ENCODE peak calls at places on chromosomes 4 and X, in ten cellular contexts. One of them, this sample, is unnamed.

GRCh38 chr4:7393491-7394183 is 41.1 kb downstream of the PSAPL1 start:
- DNase-seq in NCI-H1930: no peak
- DNase-seq in KBM-7: no peak
- DNase-seq in fibroblast of the aortic adventitia: no peak
- DNase-seq in GM03348: no peak
- DNase-seq in AG09319: no peak
- DNase-seq in activated CD4-positive, CD25-positive, alpha-beta regulatory T cell treated with anti-CD3 and anti-CD28 coated beads, Interleukin-2, amount 50 U/mL, for 72 hours: no peak
- DNase-seq in choroid plexus epithelial cell: no peak
- DNase-seq in stimulated activated CD8-positive, alpha-beta memory T cell treated with anti-CD3 and anti-CD28 coated beads, Interleukin-2, amount 100 ng/mL, for 1 hour: no peak
- DNase-seq in HTR-8/SVneo: no peak
- DNase-seq in this sample: no peak

GRCh38 chr4:76764251-76764650 is 133.7 kb downstream of the SOWAHB start:
- DNase-seq in NCI-H1930: no peak
- DNase-seq in KBM-7: no peak
- DNase-seq in fibroblast of the aortic adventitia: peak
- DNase-seq in GM03348: peak
- DNase-seq in AG09319: no peak
- DNase-seq in activated CD4-positive, CD25-positive, alpha-beta regulatory T cell treated with anti-CD3 and anti-CD28 coated beads, Interleukin-2, amount 50 U/mL, for 72 hours: no peak
- DNase-seq in choroid plexus epithelial cell: peak
- DNase-seq in stimulated activated CD8-positive, alpha-beta memory T cell treated with anti-CD3 and anti-CD28 coated beads, Interleukin-2, amount 100 ng/mL, for 1 hour: no peak
- DNase-seq in HTR-8/SVneo: no peak
- DNase-seq in this sample: no peak

GRCh38 chrX:18733273-18733672 is 25.8 kb downstream of the PPEF1 start:
- DNase-seq in NCI-H1930: no peak
- DNase-seq in KBM-7: no peak
- DNase-seq in fibroblast of the aortic adventitia: no peak
- DNase-seq in GM03348: no peak
- DNase-seq in AG09319: no peak
- DNase-seq in activated CD4-positive, CD25-positive, alpha-beta regulatory T cell treated with anti-CD3 and anti-CD28 coated beads, Interleukin-2, amount 50 U/mL, for 72 hours: no peak
- DNase-seq in choroid plexus epithelial cell: no peak
- DNase-seq in stimulated activated CD8-positive, alpha-beta memory T cell treated with anti-CD3 and anti-CD28 coated beads, Interleukin-2, amount 100 ng/mL, for 1 hour: no peak
- DNase-seq in HTR-8/SVneo: no peak
- DNase-seq in this sample: no peak

GRCh38 chr4:72375050-72375736 is 193.8 kb downstream of the ADAMTS3 start:
- DNase-seq in NCI-H1930: no peak
- DNase-seq in KBM-7: no peak
- DNase-seq in fibroblast of the aortic adventitia: peak
- DNase-seq in GM03348: peak
- DNase-seq in AG09319: no peak
- DNase-seq in activated CD4-positive, CD25-positive, alpha-beta regulatory T cell treated with anti-CD3 and anti-CD28 coated beads, Interleukin-2, amount 50 U/mL, for 72 hours: no peak
- DNase-seq in choroid plexus epithelial cell: peak
- DNase-seq in stimulated activated CD8-positive, alpha-beta memory T cell treated with anti-CD3 and anti-CD28 coated beads, Interleukin-2, amount 100 ng/mL, for 1 hour: no peak
- DNase-seq in HTR-8/SVneo: no peak
- DNase-seq in this sample: no peak

GRCh38 chr4:26839534-26839951 is 21.1 kb upstream of the STIM2 start:
- DNase-seq in NCI-H1930: no peak
- DNase-seq in KBM-7: no peak
- DNase-seq in fibroblast of the aortic adventitia: peak
- DNase-seq in GM03348: peak
- DNase-seq in AG09319: peak
- DNase-seq in activated CD4-positive, CD25-positive, alpha-beta regulatory T cell treated with anti-CD3 and anti-CD28 coated beads, Interleukin-2, amount 50 U/mL, for 72 hours: no peak
- DNase-seq in choroid plexus epithelial cell: no peak
- DNase-seq in stimulated activated CD8-positive, alpha-beta memory T cell treated with anti-CD3 and anti-CD28 coated beads, Interleukin-2, amount 100 ng/mL, for 1 hour: no peak
- DNase-seq in HTR-8/SVneo: no peak
- DNase-seq in this sample: no peak

GRCh38 chr4:168309781-168310180 is 8.8 kb downstream of the DDX60 start:
- DNase-seq in NCI-H1930: no peak
- DNase-seq in KBM-7: no peak
- DNase-seq in fibroblast of the aortic adventitia: peak
- DNase-seq in GM03348: no peak
- DNase-seq in AG09319: no peak
- DNase-seq in activated CD4-positive, CD25-positive, alpha-beta regulatory T cell treated with anti-CD3 and anti-CD28 coated beads, Interleukin-2, amount 50 U/mL, for 72 hours: no peak
- DNase-seq in choroid plexus epithelial cell: peak
- DNase-seq in stimulated activated CD8-positive, alpha-beta memory T cell treated with anti-CD3 and anti-CD28 coated beads, Interleukin-2, amount 100 ng/mL, for 1 hour: no peak
- DNase-seq in HTR-8/SVneo: no peak
- DNase-seq in this sample: no peak

GRCh38 chr4:98102660-98103059 is 40.6 kb downstream of the STPG2 start:
- DNase-seq in NCI-H1930: no peak
- DNase-seq in KBM-7: no peak
- DNase-seq in fibroblast of the aortic adventitia: no peak
- DNase-seq in GM03348: no peak
- DNase-seq in AG09319: no peak
- DNase-seq in activated CD4-positive, CD25-positive, alpha-beta regulatory T cell treated with anti-CD3 and anti-CD28 coated beads, Interleukin-2, amount 50 U/mL, for 72 hours: no peak
- DNase-seq in choroid plexus epithelial cell: no peak
- DNase-seq in stimulated activated CD8-positive, alpha-beta memory T cell treated with anti-CD3 and anti-CD28 coated beads, Interleukin-2, amount 100 ng/mL, for 1 hour: no peak
- DNase-seq in HTR-8/SVneo: no peak
- DNase-seq in this sample: no peak

GRCh38 chr4:42555828-42556227 is 101.1 kb downstream of the ATP8A1 start:
- DNase-seq in NCI-H1930: no peak
- DNase-seq in KBM-7: no peak
- DNase-seq in fibroblast of the aortic adventitia: peak
- DNase-seq in GM03348: no peak
- DNase-seq in AG09319: no peak
- DNase-seq in activated CD4-positive, CD25-positive, alpha-beta regulatory T cell treated with anti-CD3 and anti-CD28 coated beads, Interleukin-2, amount 50 U/mL, for 72 hours: no peak
- DNase-seq in choroid plexus epithelial cell: peak
- DNase-seq in stimulated activated CD8-positive, alpha-beta memory T cell treated with anti-CD3 and anti-CD28 coated beads, Interleukin-2, amount 100 ng/mL, for 1 hour: no peak
- DNase-seq in HTR-8/SVneo: no peak
- DNase-seq in this sample: no peak

GRCh38 chr4:148216866-148217814 is 225.1 kb downstream of the NR3C2 start:
- DNase-seq in NCI-H1930: no peak
- DNase-seq in KBM-7: no peak
- DNase-seq in fibroblast of the aortic adventitia: peak
- DNase-seq in GM03348: no peak
- DNase-seq in AG09319: no peak
- DNase-seq in activated CD4-positive, CD25-positive, alpha-beta regulatory T cell treated with anti-CD3 and anti-CD28 coated beads, Interleukin-2, amount 50 U/mL, for 72 hours: no peak
- DNase-seq in choroid plexus epithelial cell: peak
- DNase-seq in stimulated activated CD8-positive, alpha-beta memory T cell treated with anti-CD3 and anti-CD28 coated beads, Interleukin-2, amount 100 ng/mL, for 1 hour: no peak
- DNase-seq in HTR-8/SVneo: no peak
- DNase-seq in this sample: no peak

GRCh38 chr4:141721174-141721573 is 84.8 kb downstream of the IL15 start:
- DNase-seq in NCI-H1930: no peak
- DNase-seq in KBM-7: no peak
- DNase-seq in fibroblast of the aortic adventitia: no peak
- DNase-seq in GM03348: no peak
- DNase-seq in AG09319: no peak
- DNase-seq in activated CD4-positive, CD25-positive, alpha-beta regulatory T cell treated with anti-CD3 and anti-CD28 coated beads, Interleukin-2, amount 50 U/mL, for 72 hours: no peak
- DNase-seq in choroid plexus epithelial cell: no peak
- DNase-seq in stimulated activated CD8-positive, alpha-beta memory T cell treated with anti-CD3 and anti-CD28 coated beads, Interleukin-2, amount 100 ng/mL, for 1 hour: no peak
- DNase-seq in HTR-8/SVneo: no peak
- DNase-seq in this sample: no peak

GRCh38 chr4:186878203-186878800 is 154.6 kb upstream of the FAT1 start:
- DNase-seq in NCI-H1930: no peak
- DNase-seq in KBM-7: no peak
- DNase-seq in fibroblast of the aortic adventitia: no peak
- DNase-seq in GM03348: peak
- DNase-seq in AG09319: no peak
- DNase-seq in activated CD4-positive, CD25-positive, alpha-beta regulatory T cell treated with anti-CD3 and anti-CD28 coated beads, Interleukin-2, amount 50 U/mL, for 72 hours: no peak
- DNase-seq in choroid plexus epithelial cell: no peak
- DNase-seq in stimulated activated CD8-positive, alpha-beta memory T cell treated with anti-CD3 and anti-CD28 coated beads, Interleukin-2, amount 100 ng/mL, for 1 hour: no peak
- DNase-seq in HTR-8/SVneo: no peak
- DNase-seq in this sample: no peak

GRCh38 chr4:128371004-128371777 is 83.6 kb upstream of the PGRMC2 start:
- DNase-seq in NCI-H1930: no peak
- DNase-seq in KBM-7: no peak
- DNase-seq in fibroblast of the aortic adventitia: peak
- DNase-seq in GM03348: peak
- DNase-seq in AG09319: no peak
- DNase-seq in activated CD4-positive, CD25-positive, alpha-beta regulatory T cell treated with anti-CD3 and anti-CD28 coated beads, Interleukin-2, amount 50 U/mL, for 72 hours: no peak
- DNase-seq in choroid plexus epithelial cell: no peak
- DNase-seq in stimulated activated CD8-positive, alpha-beta memory T cell treated with anti-CD3 and anti-CD28 coated beads, Interleukin-2, amount 100 ng/mL, for 1 hour: no peak
- DNase-seq in HTR-8/SVneo: no peak
- DNase-seq in this sample: no peak

GRCh38 chr4:49058306-49058705 is 72.2 kb downstream of the CWH43 start:
- DNase-seq in NCI-H1930: no peak
- DNase-seq in KBM-7: no peak
- DNase-seq in fibroblast of the aortic adventitia: no peak
- DNase-seq in GM03348: no peak
- DNase-seq in AG09319: no peak
- DNase-seq in activated CD4-positive, CD25-positive, alpha-beta regulatory T cell treated with anti-CD3 and anti-CD28 coated beads, Interleukin-2, amount 50 U/mL, for 72 hours: no peak
- DNase-seq in choroid plexus epithelial cell: no peak
- DNase-seq in stimulated activated CD8-positive, alpha-beta memory T cell treated with anti-CD3 and anti-CD28 coated beads, Interleukin-2, amount 100 ng/mL, for 1 hour: no peak
- DNase-seq in HTR-8/SVneo: no peak
- DNase-seq in this sample: no peak

GRCh38 chrX:127596882-127597281 is 455.3 kb downstream of the ACTRT1 start:
- DNase-seq in NCI-H1930: no peak
- DNase-seq in KBM-7: no peak
- DNase-seq in fibroblast of the aortic adventitia: no peak
- DNase-seq in GM03348: no peak
- DNase-seq in AG09319: no peak
- DNase-seq in activated CD4-positive, CD25-positive, alpha-beta regulatory T cell treated with anti-CD3 and anti-CD28 coated beads, Interleukin-2, amount 50 U/mL, for 72 hours: no peak
- DNase-seq in choroid plexus epithelial cell: no peak
- DNase-seq in stimulated activated CD8-positive, alpha-beta memory T cell treated with anti-CD3 and anti-CD28 coated beads, Interleukin-2, amount 100 ng/mL, for 1 hour: no peak
- DNase-seq in HTR-8/SVneo: no peak
- DNase-seq in this sample: no peak

GRCh38 chrX:115606861-115607260 is 45.9 kb downstream of the PLS3 start:
- DNase-seq in NCI-H1930: no peak
- DNase-seq in KBM-7: no peak
- DNase-seq in fibroblast of the aortic adventitia: no peak
- DNase-seq in GM03348: no peak
- DNase-seq in AG09319: no peak
- DNase-seq in activated CD4-positive, CD25-positive, alpha-beta regulatory T cell treated with anti-CD3 and anti-CD28 coated beads, Interleukin-2, amount 50 U/mL, for 72 hours: no peak
- DNase-seq in choroid plexus epithelial cell: no peak
- DNase-seq in stimulated activated CD8-positive, alpha-beta memory T cell treated with anti-CD3 and anti-CD28 coated beads, Interleukin-2, amount 100 ng/mL, for 1 hour: no peak
- DNase-seq in HTR-8/SVneo: no peak
- DNase-seq in this sample: no peak

GRCh38 chrX:37759878-37760418 is 19.9 kb upstream of the CYBB start:
- DNase-seq in NCI-H1930: no peak
- DNase-seq in KBM-7: no peak
- DNase-seq in fibroblast of the aortic adventitia: no peak
- DNase-seq in GM03348: no peak
- DNase-seq in AG09319: no peak
- DNase-seq in activated CD4-positive, CD25-positive, alpha-beta regulatory T cell treated with anti-CD3 and anti-CD28 coated beads, Interleukin-2, amount 50 U/mL, for 72 hours: no peak
- DNase-seq in choroid plexus epithelial cell: no peak
- DNase-seq in stimulated activated CD8-positive, alpha-beta memory T cell treated with anti-CD3 and anti-CD28 coated beads, Interleukin-2, amount 100 ng/mL, for 1 hour: no peak
- DNase-seq in HTR-8/SVneo: no peak
- DNase-seq in this sample: no peak

GRCh38 chr4:4480685-4481393 is 61.0 kb downstream of the STX18 start:
- DNase-seq in NCI-H1930: no peak
- DNase-seq in KBM-7: no peak
- DNase-seq in fibroblast of the aortic adventitia: peak
- DNase-seq in GM03348: peak
- DNase-seq in AG09319: no peak
- DNase-seq in activated CD4-positive, CD25-positive, alpha-beta regulatory T cell treated with anti-CD3 and anti-CD28 coated beads, Interleukin-2, amount 50 U/mL, for 72 hours: no peak
- DNase-seq in choroid plexus epithelial cell: peak
- DNase-seq in stimulated activated CD8-positive, alpha-beta memory T cell treated with anti-CD3 and anti-CD28 coated beads, Interleukin-2, amount 100 ng/mL, for 1 hour: no peak
- DNase-seq in HTR-8/SVneo: peak
- DNase-seq in this sample: peak

GRCh38 chr4:82786794-82787193 is 11.8 kb downstream of the SCD5 start:
- DNase-seq in NCI-H1930: no peak
- DNase-seq in KBM-7: no peak
- DNase-seq in fibroblast of the aortic adventitia: no peak
- DNase-seq in GM03348: no peak
- DNase-seq in AG09319: no peak
- DNase-seq in activated CD4-positive, CD25-positive, alpha-beta regulatory T cell treated with anti-CD3 and anti-CD28 coated beads, Interleukin-2, amount 50 U/mL, for 72 hours: no peak
- DNase-seq in choroid plexus epithelial cell: no peak
- DNase-seq in stimulated activated CD8-positive, alpha-beta memory T cell treated with anti-CD3 and anti-CD28 coated beads, Interleukin-2, amount 100 ng/mL, for 1 hour: no peak
- DNase-seq in HTR-8/SVneo: no peak
- DNase-seq in this sample: no peak

GRCh38 chr4:173415885-173416658 is 17.2 kb upstream of the SCRG1 start:
- DNase-seq in NCI-H1930: no peak
- DNase-seq in KBM-7: peak
- DNase-seq in fibroblast of the aortic adventitia: no peak
- DNase-seq in GM03348: no peak
- DNase-seq in AG09319: no peak
- DNase-seq in activated CD4-positive, CD25-positive, alpha-beta regulatory T cell treated with anti-CD3 and anti-CD28 coated beads, Interleukin-2, amount 50 U/mL, for 72 hours: no peak
- DNase-seq in choroid plexus epithelial cell: no peak
- DNase-seq in stimulated activated CD8-positive, alpha-beta memory T cell treated with anti-CD3 and anti-CD28 coated beads, Interleukin-2, amount 100 ng/mL, for 1 hour: no peak
- DNase-seq in HTR-8/SVneo: no peak
- DNase-seq in this sample: no peak

GRCh38 chrX:133171962-133172708 is 46.0 kb downstream of the TFDP3 start:
- DNase-seq in NCI-H1930: no peak
- DNase-seq in KBM-7: peak
- DNase-seq in fibroblast of the aortic adventitia: peak
- DNase-seq in GM03348: peak
- DNase-seq in AG09319: no peak
- DNase-seq in activated CD4-positive, CD25-positive, alpha-beta regulatory T cell treated with anti-CD3 and anti-CD28 coated beads, Interleukin-2, amount 50 U/mL, for 72 hours: no peak
- DNase-seq in choroid plexus epithelial cell: peak
- DNase-seq in stimulated activated CD8-positive, alpha-beta memory T cell treated with anti-CD3 and anti-CD28 coated beads, Interleukin-2, amount 100 ng/mL, for 1 hour: no peak
- DNase-seq in HTR-8/SVneo: no peak
- DNase-seq in this sample: peak

GRCh38 chr4:100306018-100306417 is 115.8 kb upstream of the DDIT4L start:
- DNase-seq in NCI-H1930: no peak
- DNase-seq in KBM-7: no peak
- DNase-seq in fibroblast of the aortic adventitia: peak
- DNase-seq in GM03348: peak
- DNase-seq in AG09319: no peak
- DNase-seq in activated CD4-positive, CD25-positive, alpha-beta regulatory T cell treated with anti-CD3 and anti-CD28 coated beads, Interleukin-2, amount 50 U/mL, for 72 hours: no peak
- DNase-seq in choroid plexus epithelial cell: no peak
- DNase-seq in stimulated activated CD8-positive, alpha-beta memory T cell treated with anti-CD3 and anti-CD28 coated beads, Interleukin-2, amount 100 ng/mL, for 1 hour: no peak
- DNase-seq in HTR-8/SVneo: no peak
- DNase-seq in this sample: no peak

GRCh38 chr4:140903522-140903928 is 147.3 kb upstream of the TBC1D9 start:
- DNase-seq in NCI-H1930: no peak
- DNase-seq in KBM-7: no peak
- DNase-seq in fibroblast of the aortic adventitia: no peak
- DNase-seq in GM03348: peak
- DNase-seq in AG09319: no peak
- DNase-seq in activated CD4-positive, CD25-positive, alpha-beta regulatory T cell treated with anti-CD3 and anti-CD28 coated beads, Interleukin-2, amount 50 U/mL, for 72 hours: no peak
- DNase-seq in choroid plexus epithelial cell: no peak
- DNase-seq in stimulated activated CD8-positive, alpha-beta memory T cell treated with anti-CD3 and anti-CD28 coated beads, Interleukin-2, amount 100 ng/mL, for 1 hour: no peak
- DNase-seq in HTR-8/SVneo: no peak
- DNase-seq in this sample: no peak

GRCh38 chr4:8697826-8698225 is 105.3 kb downstream of the CPZ start:
- DNase-seq in NCI-H1930: no peak
- DNase-seq in KBM-7: no peak
- DNase-seq in fibroblast of the aortic adventitia: no peak
- DNase-seq in GM03348: no peak
- DNase-seq in AG09319: no peak
- DNase-seq in activated CD4-positive, CD25-positive, alpha-beta regulatory T cell treated with anti-CD3 and anti-CD28 coated beads, Interleukin-2, amount 50 U/mL, for 72 hours: no peak
- DNase-seq in choroid plexus epithelial cell: no peak
- DNase-seq in stimulated activated CD8-positive, alpha-beta memory T cell treated with anti-CD3 and anti-CD28 coated beads, Interleukin-2, amount 100 ng/mL, for 1 hour: no peak
- DNase-seq in HTR-8/SVneo: no peak
- DNase-seq in this sample: no peak

GRCh38 chr4:23022032-23022431 is 329.3 kb downstream of the GBA3 start:
- DNase-seq in NCI-H1930: no peak
- DNase-seq in KBM-7: no peak
- DNase-seq in fibroblast of the aortic adventitia: peak
- DNase-seq in GM03348: peak
- DNase-seq in AG09319: peak
- DNase-seq in activated CD4-positive, CD25-positive, alpha-beta regulatory T cell treated with anti-CD3 and anti-CD28 coated beads, Interleukin-2, amount 50 U/mL, for 72 hours: no peak
- DNase-seq in choroid plexus epithelial cell: peak
- DNase-seq in stimulated activated CD8-positive, alpha-beta memory T cell treated with anti-CD3 and anti-CD28 coated beads, Interleukin-2, amount 100 ng/mL, for 1 hour: no peak
- DNase-seq in HTR-8/SVneo: peak
- DNase-seq in this sample: peak

GRCh38 chr4:181528570-181529184 is 714.5 kb upstream of the TENM3 start:
- DNase-seq in NCI-H1930: peak
- DNase-seq in KBM-7: peak
- DNase-seq in fibroblast of the aortic adventitia: peak
- DNase-seq in GM03348: peak
- DNase-seq in AG09319: peak
- DNase-seq in activated CD4-positive, CD25-positive, alpha-beta regulatory T cell treated with anti-CD3 and anti-CD28 coated beads, Interleukin-2, amount 50 U/mL, for 72 hours: no peak
- DNase-seq in choroid plexus epithelial cell: peak
- DNase-seq in stimulated activated CD8-positive, alpha-beta memory T cell treated with anti-CD3 and anti-CD28 coated beads, Interleukin-2, amount 100 ng/mL, for 1 hour: no peak
- DNase-seq in HTR-8/SVneo: peak
- DNase-seq in this sample: peak

GRCh38 chrX:39726810-39727209 is 370.9 kb downstream of the BCOR start:
- DNase-seq in NCI-H1930: no peak
- DNase-seq in KBM-7: no peak
- DNase-seq in fibroblast of the aortic adventitia: peak
- DNase-seq in GM03348: peak
- DNase-seq in AG09319: no peak
- DNase-seq in activated CD4-positive, CD25-positive, alpha-beta regulatory T cell treated with anti-CD3 and anti-CD28 coated beads, Interleukin-2, amount 50 U/mL, for 72 hours: no peak
- DNase-seq in choroid plexus epithelial cell: no peak
- DNase-seq in stimulated activated CD8-positive, alpha-beta memory T cell treated with anti-CD3 and anti-CD28 coated beads, Interleukin-2, amount 100 ng/mL, for 1 hour: no peak
- DNase-seq in HTR-8/SVneo: peak
- DNase-seq in this sample: no peak

GRCh38 chrX:155956099-155956498 is 41.4 kb upstream of the IL9R start:
- DNase-seq in NCI-H1930: no peak
- DNase-seq in KBM-7: no peak
- DNase-seq in fibroblast of the aortic adventitia: no peak
- DNase-seq in GM03348: no peak
- DNase-seq in AG09319: no peak
- DNase-seq in activated CD4-positive, CD25-positive, alpha-beta regulatory T cell treated with anti-CD3 and anti-CD28 coated beads, Interleukin-2, amount 50 U/mL, for 72 hours: no peak
- DNase-seq in choroid plexus epithelial cell: no peak
- DNase-seq in stimulated activated CD8-positive, alpha-beta memory T cell treated with anti-CD3 and anti-CD28 coated beads, Interleukin-2, amount 100 ng/mL, for 1 hour: no peak
- DNase-seq in HTR-8/SVneo: no peak
- DNase-seq in this sample: no peak

GRCh38 chr4:37008199-37008598 is 236.3 kb upstream of the NWD2 start:
- DNase-seq in NCI-H1930: no peak
- DNase-seq in KBM-7: no peak
- DNase-seq in fibroblast of the aortic adventitia: no peak
- DNase-seq in GM03348: no peak
- DNase-seq in AG09319: no peak
- DNase-seq in activated CD4-positive, CD25-positive, alpha-beta regulatory T cell treated with anti-CD3 and anti-CD28 coated beads, Interleukin-2, amount 50 U/mL, for 72 hours: no peak
- DNase-seq in choroid plexus epithelial cell: peak
- DNase-seq in stimulated activated CD8-positive, alpha-beta memory T cell treated with anti-CD3 and anti-CD28 coated beads, Interleukin-2, amount 100 ng/mL, for 1 hour: no peak
- DNase-seq in HTR-8/SVneo: no peak
- DNase-seq in this sample: peak